ENCODE peak calls at places on chromosomes 2 and 18, in six cellular contexts. T is breast epithelium, Y is A549, C is PC-3, F is mesendoderm, J is hepatocyte. E is an unnamed sample.

GRCh38 chr2:71505770-71506140 is 52.4 kb downstream of the DYSF start:
- DNase-seq in T (no peak), F (no peak), Y (no peak), J (no peak), C (no peak), E (no peak)

GRCh38 chr2:171410624-171411023 is 23.2 kb downstream of the METTL8 start:
- DNase-seq in F (no peak), Y (no peak), T (no peak), J (no peak), C (no peak), E (no peak)

GRCh38 chr18:45009766-45010165 is 329.1 kb downstream of the SETBP1 start:
- DNase-seq in F (no peak), C (no peak), J (no peak), T (no peak), Y (no peak), E (no peak)

GRCh38 chr2:74553892-74554820 is at the start of the genes DOK1 and LOXL3:
- DNase-seq in F (peak; percentile 92), J (peak; percentile 92), T (peak; percentile 63), C (peak; percentile 36), Y (peak; percentile 80), E (no peak)

GRCh38 chr2:148391324-148391723 is 253.2 kb upstream of the EPC2 start:
- DNase-seq in F (no peak), C (peak; percentile 9), J (no peak), T (no peak), Y (no peak), E (no peak)

GRCh38 chr2:234290671-234291070 is 206.2 kb downstream of the ARL4C start:
- DNase-seq in F (peak; percentile 22), C (no peak), Y (no peak), T (no peak), J (no peak), E (no peak)

GRCh38 chr18:68735498-68736343 is 20.8 kb upstream of the TMX3 start:
- DNase-seq in F (peak; percentile 48), T (no peak), Y (peak; percentile 11), J (peak; percentile 52), C (peak; percentile 66), E (no peak)

GRCh38 chr18:22547807-22548561 is 130.3 kb upstream of the CTAGE1 start:
- DNase-seq in C (no peak), T (no peak), J (peak; percentile 47), F (peak; percentile 55), Y (no peak), E (no peak)

GRCh38 chr2:190340369-190340768 is 3.0 kb upstream of the INPP1 start:
- DNase-seq in J (no peak), Y (no peak), C (peak; percentile 23), T (no peak), F (peak; percentile 95), E (no peak)

GRCh38 chr2:224909885-224910517 is 132.3 kb downstream of the DOCK10 start:
- DNase-seq in Y (peak; percentile 41), T (peak; percentile 90), J (peak; percentile 24), C (no peak), F (peak; percentile 50), E (no peak)

GRCh38 chr2:207054521-207054920 is 111.2 kb downstream of the KLF7 start:
- DNase-seq in J (no peak), T (no peak), F (no peak), C (peak; percentile 13), Y (no peak), E (no peak)

GRCh38 chr2:239934571-239935171 is 90.5 kb downstream of the NDUFA10 start:
- DNase-seq in J (peak; percentile 67), C (peak; percentile 54), Y (no peak), F (peak; percentile 79), T (no peak), E (peak; percentile 52)

GRCh38 chr2:66834859-66835258 is 399.9 kb downstream of the MEIS1 start:
- DNase-seq in J (no peak), C (no peak), T (no peak), F (no peak), Y (no peak), E (no peak)

GRCh38 chr2:130726614-130727180 is 2.2 kb upstream of the GPR148 start:
- DNase-seq in Y (no peak), F (no peak), C (no peak), J (no peak), T (no peak), E (no peak)

GRCh38 chr2:219968685-219969345 is 341.4 kb downstream of the SLC4A3 start:
- DNase-seq in J (no peak), C (peak; percentile 97), F (no peak), Y (peak; percentile 54), T (peak; percentile 56), E (no peak)

GRCh38 chr18:75811156-75811555 is 383.7 kb upstream of the SMIM21 start:
- DNase-seq in F (peak; percentile 68), C (no peak), T (no peak), J (no peak), Y (no peak), E (no peak)

GRCh38 chr2:190235101-190235500 is 84.5 kb downstream of the HIBCH start:
- DNase-seq in Y (no peak), T (no peak), J (no peak), F (no peak), C (no peak), E (no peak)

GRCh38 chr2:233915133-233915532 is 2.0 kb upstream of the TRPM8 start:
- DNase-seq in C (peak; percentile 47), J (peak; percentile 26), T (no peak), F (peak; percentile 13), Y (peak; percentile 45), E (no peak)

GRCh38 chr2:64284751-64285150 is 140.5 kb upstream of the PELI1 start:
- DNase-seq in J (no peak), C (no peak), T (no peak), F (no peak), Y (no peak), E (no peak)

GRCh38 chr2:32479224-32479623 is 122.4 kb downstream of the BIRC6 start:
- DNase-seq in F (no peak), J (no peak), Y (no peak), T (no peak), C (no peak), E (no peak)

GRCh38 chr2:31003717-31004116 is 134.5 kb downstream of the GALNT14 start:
- DNase-seq in F (no peak), Y (no peak), C (no peak), J (no peak), T (no peak), E (no peak)

GRCh38 chr18:55878224-55878623 is 290.2 kb upstream of the TCF4 start:
- DNase-seq in F (no peak), T (no peak), C (no peak), J (no peak), Y (no peak), E (no peak)

GRCh38 chr2:15158117-15158516 is 403.0 kb downstream of the NBAS start:
- DNase-seq in C (no peak), F (peak; percentile 51), J (no peak), T (no peak), Y (no peak), E (no peak)

GRCh38 chr18:22325396-22325795 is 92.3 kb downstream of the CTAGE1 start:
- DNase-seq in J (no peak), C (no peak), T (no peak), Y (no peak), F (no peak), E (no peak)

GRCh38 chr2:89000235-89000634 is 308.8 kb downstream of the RPIA start:
- DNase-seq in C (no peak), Y (no peak), F (peak; percentile 50), J (no peak), T (no peak), E (peak; percentile 1)

GRCh38 chr2:134365356-134365755 is 111.5 kb downstream of the MGAT5 start:
- DNase-seq in T (no peak), F (peak; percentile 59), Y (peak; percentile 7), J (no peak), C (peak; percentile 34), E (no peak)

GRCh38 chr18:79523738-79524180 is 128.0 kb downstream of the NFATC1 start:
- DNase-seq in J (no peak), C (no peak), Y (no peak), T (no peak), F (no peak), E (no peak)

GRCh38 chr2:69086466-69086865 is 73.5 kb downstream of the ANTXR1 start:
- DNase-seq in T (no peak), Y (no peak), C (no peak), J (no peak), F (peak; percentile 16), E (no peak)

GRCh38 chr2:75407038-75407530 is 153.7 kb downstream of the EVA1A start:
- DNase-seq in T (no peak), F (no peak), C (no peak), Y (no peak), J (no peak), E (no peak)

GRCh38 chr2:100802076-100802475 is 17.9 kb upstream of the NPAS2 start:
- DNase-seq in T (no peak), J (no peak), C (no peak), Y (no peak), F (no peak), E (no peak)

GRCh38 chr2:240561325-240561971 is 1.3 kb downstream of the DUSP28 start:
- DNase-seq in J (peak; percentile 63), Y (no peak), C (peak; percentile 88), T (no peak), F (no peak), E (no peak)

GRCh38 chr2:77720115-77720514 is 197.9 kb upstream of the LRRTM4 start:
- DNase-seq in T (no peak), C (no peak), F (no peak), Y (no peak), J (no peak), E (no peak)
- H3K4me3 ChIP-seq in T (no peak overlapping the region), C (no peak overlapping the region), F (no peak overlapping the region), Y (no peak overlapping the region), J (no peak overlapping the region), E (no peak overlapping the region)

DNA sequence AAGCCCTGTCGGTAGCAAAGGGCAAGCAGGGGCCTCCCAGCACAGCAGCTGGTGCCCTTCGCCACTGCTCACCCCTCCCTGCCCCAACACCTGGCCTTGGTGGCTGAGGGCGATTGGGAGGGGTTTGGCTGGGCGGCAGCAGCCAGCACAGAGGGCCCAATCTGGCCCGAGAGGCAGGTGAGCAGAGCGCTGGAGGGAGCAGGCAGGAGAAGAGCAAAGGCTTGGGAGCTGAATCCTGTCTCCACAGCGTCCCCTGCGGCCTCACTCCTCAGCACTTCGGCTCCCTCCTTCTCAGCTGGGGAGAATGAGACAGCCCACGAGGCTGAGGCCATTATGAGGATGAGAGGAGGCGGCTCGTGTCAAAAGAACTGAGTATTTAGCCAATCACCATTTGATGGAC is 74.9 kb upstream of the TAF1B start:
- DNase-seq in F (peak; percentile 89), C (no peak), J (peak; percentile 76), T (no peak), Y (no peak), E (no peak)
- H3K4me1 ChIP-seq in F (no peaks in the 10 kb centered on the region), C (peaks cover 17% of the 10 kb centered on the region), J (peaks cover 28% of the 10 kb centered on the region), T (peaks cover 10% of the 10 kb centered on the region), Y (peaks cover 35% of the 10 kb centered on the region), E (peaks cover 7% of the 10 kb centered on the region)

DNA sequence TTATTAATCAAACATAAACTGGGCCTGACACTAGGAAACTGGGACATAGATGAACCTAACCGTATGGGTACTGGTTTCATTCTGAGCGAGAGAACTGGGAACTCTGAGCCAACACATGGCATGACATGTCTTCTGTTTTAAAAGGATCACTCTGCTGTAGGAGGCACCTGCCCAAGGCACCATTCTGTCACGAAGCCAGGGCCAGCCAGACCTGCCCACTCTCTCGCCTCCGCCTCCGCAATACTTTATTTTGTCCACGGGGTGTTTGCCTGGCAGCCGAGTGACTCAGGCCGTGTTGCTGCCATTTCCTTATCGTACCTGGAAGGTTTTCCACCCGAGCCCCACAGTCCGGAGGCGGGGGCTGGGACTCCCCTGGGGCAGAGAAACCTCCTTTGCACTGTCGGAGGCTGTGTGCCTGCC is 120.4 kb upstream of the ACKR3 start:
- DNase-seq in Y (no peak), J (no peak), C (peak; percentile 36), F (peak; percentile 3), T (peak; percentile 73), E (no peak)
- H3K4me3 ChIP-seq in Y (no peak overlapping the region), J (no peak overlapping the region), C (peak overlapping the region; percentile 41), F (no peak overlapping the region), T (peak overlapping the region; percentile 21), E (no peak overlapping the region)

GRCh38 chr2:200320344-200320743 is 13.9 kb downstream of the SPATS2L start:
- DNase-seq in T (no peak), J (no peak), Y (no peak), F (no peak), C (no peak), E (no peak)
- H3K4me1 ChIP-seq in T (peaks cover 5% of the 10 kb centered on the region), J (peaks cover 62% of the 10 kb centered on the region), Y (peaks cover 75% of the 10 kb centered on the region), F (peaks cover 16% of the 10 kb centered on the region), C (peaks cover 55% of the 10 kb centered on the region), E (peaks cover 11% of the 10 kb centered on the region)